ENCODE peak calls at places on chromosomes 2 and 18, in five cellular contexts. U is AG04450, T is astrocyte, R is psoas muscle, O is ovary. S is an unnamed sample.
A peak's percentile ranks its signal among the peaks of the same experiment; 100 is the strongest.

GRCh38 chr2:48283870-48284269 is 246.1 kb upstream of the STON1 start:
- DNase-seq in U (no peak), T (no peak), R (no peak), O (no peak), S (no peak)

GRCh38 chr2:167761465-167762136 is 485.8 kb downstream of the STK39 start:
- DNase-seq in U (no peak), T (no peak), R (no peak), O (no peak), S (no peak)

GRCh38 chr18:78080081-78080480 is 830.4 kb downstream of the GALR1 start:
- DNase-seq in U (no peak), T (no peak), R (no peak), O (no peak), S (no peak)

GRCh38 chr18:8744656-8745055 is 39.3 kb downstream of the MTCL1 start:
- DNase-seq in U (no peak), T (no peak), R (no peak), O (no peak), S (no peak)

GRCh38 chr2:167935803-167936110 is 311.6 kb downstream of the STK39 start:
- DNase-seq in U (no peak), T (no peak), R (no peak), O (no peak), S (no peak)

GRCh38 chr18:9516437-9517064 is 41.2 kb downstream of the RALBP1 start:
- DNase-seq in U (no peak), T (peak; percentile 14), R (no peak), O (no peak), S (no peak)

GRCh38 chr2:187461294-187462261 is 13.5 kb upstream of the CALCRL start:
- DNase-seq in U (no peak), T (no peak), R (no peak), O (peak; percentile 17), S (no peak)

GRCh38 chr2:168119519-168120141 is 127.8 kb downstream of the STK39 start:
- DNase-seq in U (peak; percentile 32), T (peak; percentile 51), R (no peak), O (no peak), S (no peak)

GRCh38 chr2:47070920-47071824 is 83.9 kb downstream of the STPG4 start:
- DNase-seq in U (peak; percentile 80), T (peak; percentile 96), R (peak; percentile 86), O (peak; percentile 61), S (no peak)

GRCh38 chr2:190765386-190766173 is 115.0 kb upstream of the GLS start:
- DNase-seq in U (peak; percentile 29), T (peak; percentile 96), R (no peak), O (no peak), S (no peak)

GRCh38 chr18:52054301-52054700 is 285.7 kb upstream of the DCC start:
- DNase-seq in U (no peak), T (no peak), R (no peak), O (no peak), S (no peak)

GRCh38 chr2:239760596-239760995 is 264.5 kb downstream of the NDUFA10 start:
- DNase-seq in U (no peak), T (no peak), R (no peak), O (no peak), S (no peak)

GRCh38 chr18:3594760-3595241 is 144.8 kb downstream of the TGIF1 start:
- DNase-seq in U (no peak), T (peak; percentile 65), R (no peak), O (peak; percentile 27), S (peak; percentile 61)
- H3K4me3 ChIP-seq in U (peak overlapping the region; percentile 76), T (peak overlapping the region; percentile 61), R (peak overlapping the region; percentile 69), O (peak overlapping the region; percentile 44), S (peak overlapping the region; percentile 50)

GRCh38 chr2:161586517-161587167 is 37.6 kb upstream of the SLC4A10 start:
- DNase-seq in U (no peak), T (peak; percentile 29), R (no peak), O (no peak), S (no peak)
- TF ChIP-seq CTCF in U (peak; percentile 69), T (peak; percentile 73), R (peak; percentile 42), O (no peak), S (peak; percentile 46)

DNA sequence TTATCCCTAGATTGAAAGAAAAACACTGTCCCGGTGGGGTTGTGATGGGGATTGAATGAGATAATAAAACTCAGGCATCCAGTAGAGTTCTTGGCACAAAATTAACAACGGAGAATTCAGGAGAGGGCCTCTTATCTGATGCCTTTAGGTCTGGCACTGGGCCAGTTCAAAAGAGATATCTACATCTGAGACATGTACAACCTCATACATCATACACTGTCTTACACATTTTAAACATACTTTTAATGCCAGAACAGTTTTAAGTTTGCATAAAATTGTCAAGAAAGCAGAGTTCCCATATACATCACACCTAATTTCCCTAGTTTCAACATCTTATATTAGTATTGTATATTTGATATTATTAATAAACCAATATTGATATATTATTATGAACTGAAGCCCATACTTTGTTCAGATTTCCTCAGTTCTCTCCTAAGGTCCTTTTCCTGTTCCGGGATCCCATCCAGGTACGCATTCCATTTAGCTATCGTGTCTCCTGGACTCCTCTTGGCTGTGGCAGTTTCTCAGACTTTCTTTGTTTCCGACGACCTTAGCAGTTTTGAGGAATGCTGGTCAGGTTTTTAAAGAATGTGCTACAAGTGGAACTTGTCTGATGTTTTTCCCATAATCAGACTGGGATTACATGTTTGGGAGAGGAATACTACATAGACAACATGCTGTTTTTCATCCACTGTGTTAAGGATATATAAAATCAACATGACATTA is 27.8 kb downstream of the NXPH2 start:
- DNase-seq in U (no peak), T (peak; percentile 82), R (no peak), O (no peak), S (peak; percentile 25)
- H3K27me3 ChIP-seq in U (no peaks in the 10 kb centered on the region), T (no peaks in the 10 kb centered on the region), R (no peaks in the 10 kb centered on the region), O (no peaks in the 10 kb centered on the region), S (no peaks in the 10 kb centered on the region)

GRCh38 chr2:131674174-131674507 is 146.5 kb downstream of the CCDC74A start:
- DNase-seq in U (no peak), T (no peak), R (no peak), O (no peak), S (no peak)
- H3K4me3 ChIP-seq in U (no peak overlapping the region), T (no peak overlapping the region), R (peak overlapping the region; percentile 61), O (peak overlapping the region; percentile 28), S (peak overlapping the region; percentile 64)

S was measured in breast epithelium.